ENCODE peak calls at places on chromosomes 5 and 9, in seven cellular contexts. One of them, this sample, is unnamed.

GRCh38 chr5:136053336-136054121 is 24.7 kb downstream of the TGFBI start:
- DNase-seq in H9: no peak
- DNase-seq in fibroblast of mammary gland: peak; percentile 98
- DNase-seq in RWPE1: peak; percentile 98
- DNase-seq in stomach: no peak
- DNase-seq in mucosa of descending colon: no peak
- DNase-seq in CD8-positive, alpha-beta T cell: no peak
- DNase-seq in this sample: no peak

GRCh38 chr5:178826216-178826615 is 33.5 kb upstream of the ZNF354B start:
- DNase-seq in H9: peak; percentile 43
- DNase-seq in fibroblast of mammary gland: no peak
- DNase-seq in RWPE1: peak; percentile 91
- DNase-seq in stomach: no peak
- DNase-seq in mucosa of descending colon: no peak
- DNase-seq in CD8-positive, alpha-beta T cell: no peak
- DNase-seq in this sample: no peak

GRCh38 chr5:154072782-154073171 is 34.0 kb downstream of the MFAP3 start:
- DNase-seq in H9: no peak
- DNase-seq in fibroblast of mammary gland: no peak
- DNase-seq in RWPE1: no peak
- DNase-seq in stomach: peak; percentile 37
- DNase-seq in mucosa of descending colon: no peak
- DNase-seq in CD8-positive, alpha-beta T cell: no peak
- DNase-seq in this sample: no peak

GRCh38 chr9:122579874-122580273 is 3.3 kb downstream of the OR1L8 start:
- DNase-seq in H9: no peak
- DNase-seq in fibroblast of mammary gland: no peak
- DNase-seq in RWPE1: no peak
- DNase-seq in stomach: no peak
- DNase-seq in mucosa of descending colon: no peak
- DNase-seq in CD8-positive, alpha-beta T cell: no peak
- DNase-seq in this sample: no peak

GRCh38 chr9:107240260-107240659 is 42.8 kb upstream of the RAD23B start:
- DNase-seq in H9: no peak
- DNase-seq in fibroblast of mammary gland: no peak
- DNase-seq in RWPE1: no peak
- DNase-seq in stomach: no peak
- DNase-seq in mucosa of descending colon: no peak
- DNase-seq in CD8-positive, alpha-beta T cell: no peak
- DNase-seq in this sample: no peak

GRCh38 chr9:76637426-76637825 is 126.8 kb upstream of the PCA3 start:
- DNase-seq in H9: no peak
- DNase-seq in fibroblast of mammary gland: no peak
- DNase-seq in RWPE1: peak; percentile 8
- DNase-seq in stomach: no peak
- DNase-seq in mucosa of descending colon: no peak
- DNase-seq in CD8-positive, alpha-beta T cell: no peak
- DNase-seq in this sample: no peak

GRCh38 chr5:76367623-76368366 is 35.3 kb upstream of the IQGAP2 start:
- DNase-seq in H9: no peak
- DNase-seq in fibroblast of mammary gland: peak; percentile 24
- DNase-seq in RWPE1: no peak
- DNase-seq in stomach: no peak
- DNase-seq in mucosa of descending colon: no peak
- DNase-seq in CD8-positive, alpha-beta T cell: no peak
- DNase-seq in this sample: no peak

GRCh38 chr9:83629433-83630104 is 6.6 kb downstream of the IDNK start:
- DNase-seq in H9: no peak
- DNase-seq in fibroblast of mammary gland: no peak
- DNase-seq in RWPE1: no peak
- DNase-seq in stomach: no peak
- DNase-seq in mucosa of descending colon: no peak
- DNase-seq in CD8-positive, alpha-beta T cell: no peak
- DNase-seq in this sample: no peak

GRCh38 chr5:151709109-151709735 is 22.5 kb upstream of the SPARC start:
- DNase-seq in H9: no peak
- DNase-seq in fibroblast of mammary gland: no peak
- DNase-seq in RWPE1: no peak
- DNase-seq in stomach: no peak
- DNase-seq in mucosa of descending colon: no peak
- DNase-seq in CD8-positive, alpha-beta T cell: no peak
- DNase-seq in this sample: no peak

GRCh38 chr5:158410976-158411375 is 552.0 kb upstream of the CLINT1 start:
- DNase-seq in H9: no peak
- DNase-seq in fibroblast of mammary gland: no peak
- DNase-seq in RWPE1: no peak
- DNase-seq in stomach: no peak
- DNase-seq in mucosa of descending colon: no peak
- DNase-seq in CD8-positive, alpha-beta T cell: no peak
- DNase-seq in this sample: no peak

GRCh38 chr5:63648376-63648775 is 313.9 kb downstream of the HTR1A start:
- DNase-seq in H9: no peak
- DNase-seq in fibroblast of mammary gland: no peak
- DNase-seq in RWPE1: no peak
- DNase-seq in stomach: no peak
- DNase-seq in mucosa of descending colon: no peak
- DNase-seq in CD8-positive, alpha-beta T cell: no peak
- DNase-seq in this sample: no peak

GRCh38 chr9:13330396-13331004 is 51.0 kb upstream of the MPDZ start:
- DNase-seq in H9: no peak
- DNase-seq in fibroblast of mammary gland: no peak
- DNase-seq in RWPE1: no peak
- DNase-seq in stomach: no peak
- DNase-seq in mucosa of descending colon: no peak
- DNase-seq in CD8-positive, alpha-beta T cell: no peak
- DNase-seq in this sample: no peak

GRCh38 chr5:176823869-176824412 is 13.6 kb downstream of the UNC5A start:
- DNase-seq in H9: peak; percentile 78
- DNase-seq in fibroblast of mammary gland: no peak
- DNase-seq in RWPE1: peak; percentile 55
- DNase-seq in stomach: no peak
- DNase-seq in mucosa of descending colon: peak; percentile 27
- DNase-seq in CD8-positive, alpha-beta T cell: no peak
- DNase-seq in this sample: no peak

GRCh38 chr5:149544199-149544472 is 7.1 kb downstream of the CSNK1A1 start:
- DNase-seq in H9: no peak
- DNase-seq in fibroblast of mammary gland: no peak
- DNase-seq in RWPE1: no peak
- DNase-seq in stomach: no peak
- DNase-seq in mucosa of descending colon: no peak
- DNase-seq in CD8-positive, alpha-beta T cell: no peak
- DNase-seq in this sample: no peak

GRCh38 chr5:151155149-151155776 is 2.3 kb downstream of the ANXA6 start:
- DNase-seq in H9: no peak
- DNase-seq in fibroblast of mammary gland: peak; percentile 30
- DNase-seq in RWPE1: no peak
- DNase-seq in stomach: no peak
- DNase-seq in mucosa of descending colon: peak; percentile 58
- DNase-seq in CD8-positive, alpha-beta T cell: peak; percentile 51
- DNase-seq in this sample: no peak

DNA sequence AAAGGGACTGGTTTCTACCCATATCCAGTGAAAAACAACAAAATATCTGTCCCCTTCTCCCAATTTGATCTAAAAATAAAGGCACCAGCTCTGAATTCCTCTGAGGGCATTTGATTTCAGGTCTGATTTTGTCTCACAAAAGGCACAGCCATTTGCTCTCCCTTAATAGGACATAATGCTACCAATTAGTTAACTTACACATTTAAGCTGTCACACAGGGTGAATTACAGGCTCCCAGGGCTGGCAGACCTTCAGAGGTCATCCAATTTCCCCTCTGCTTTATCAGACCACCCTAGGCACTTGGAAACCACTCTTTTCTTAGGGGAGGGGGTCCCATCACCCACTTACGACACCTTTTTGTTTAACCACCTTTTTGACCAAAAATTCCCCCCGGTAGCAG is 319.9 kb downstream of the SPOCK1 start:
- DNase-seq in H9: no peak
- DNase-seq in fibroblast of mammary gland: no peak
- DNase-seq in RWPE1: no peak
- DNase-seq in stomach: no peak
- DNase-seq in mucosa of descending colon: no peak
- DNase-seq in CD8-positive, alpha-beta T cell: no peak
- DNase-seq in this sample: no peak
- TF ChIP-seq CTCF in H9: no peak
- TF ChIP-seq CTCF in fibroblast of mammary gland: no peak
- TF ChIP-seq CTCF in RWPE1: no peak
- TF ChIP-seq CTCF in stomach: no peak
- TF ChIP-seq CTCF in mucosa of descending colon: no peak
- TF ChIP-seq CTCF in CD8-positive, alpha-beta T cell: no peak
- TF ChIP-seq CTCF in this sample: no peak

DNA sequence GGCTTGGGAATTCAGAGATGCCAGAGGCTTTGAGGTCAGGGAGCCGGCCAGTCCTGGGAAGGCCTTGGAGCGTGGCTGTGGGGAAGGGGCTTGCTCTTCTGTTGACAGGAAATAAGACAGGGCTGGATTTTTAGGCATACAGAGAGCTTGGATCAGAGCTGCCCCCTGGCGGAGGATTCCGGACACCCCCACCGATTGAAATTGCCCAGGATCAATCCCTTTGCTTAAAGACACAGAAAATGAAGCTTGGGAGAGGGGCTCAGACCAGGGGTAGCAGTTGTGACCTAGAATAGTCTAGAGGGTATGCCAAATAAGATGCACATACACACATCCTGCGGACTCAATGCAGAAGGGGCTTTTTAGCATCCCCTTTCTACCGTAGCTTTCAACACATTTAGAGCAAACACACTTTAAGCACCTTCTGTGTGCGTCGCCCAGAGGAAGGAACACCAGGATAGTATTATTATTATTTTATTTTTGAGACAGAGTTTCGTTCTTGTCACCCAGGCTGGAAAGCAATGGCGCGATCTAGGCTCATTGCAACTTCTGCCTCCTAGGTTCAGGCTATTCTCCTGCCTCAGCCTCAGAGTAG is 1.7 kb upstream of the NTMT1 start:
- DNase-seq in H9: peak; percentile 84
- DNase-seq in fibroblast of mammary gland: peak; percentile 60
- DNase-seq in RWPE1: peak; percentile 81
- DNase-seq in stomach: peak; percentile 68
- DNase-seq in mucosa of descending colon: peak; percentile 61
- DNase-seq in CD8-positive, alpha-beta T cell: peak; percentile 56
- DNase-seq in this sample: no peak
- TF ChIP-seq CTCF in H9: peak; percentile 85
- TF ChIP-seq CTCF in fibroblast of mammary gland: peak; percentile 84
- TF ChIP-seq CTCF in RWPE1: peak; percentile 98
- TF ChIP-seq CTCF in stomach: peak; percentile 45
- TF ChIP-seq CTCF in mucosa of descending colon: peak; percentile 78
- TF ChIP-seq CTCF in CD8-positive, alpha-beta T cell: peak; percentile 64
- TF ChIP-seq CTCF in this sample: peak; percentile 72

GRCh38 chr9:101791533-101791932 is 53.1 kb upstream of the GRIN3A start:
- DNase-seq in H9: no peak
- DNase-seq in fibroblast of mammary gland: no peak
- DNase-seq in RWPE1: no peak
- DNase-seq in stomach: no peak
- DNase-seq in mucosa of descending colon: no peak
- DNase-seq in CD8-positive, alpha-beta T cell: no peak
- DNase-seq in this sample: no peak

GRCh38 chr9:101792475-101792874 is 54.0 kb upstream of the GRIN3A start:
- DNase-seq in H9: no peak
- DNase-seq in fibroblast of mammary gland: no peak
- DNase-seq in RWPE1: no peak
- DNase-seq in stomach: no peak
- DNase-seq in mucosa of descending colon: no peak
- DNase-seq in CD8-positive, alpha-beta T cell: no peak
- DNase-seq in this sample: no peak

GRCh38 chr9:101796044-101796443 is 57.6 kb upstream of the GRIN3A start:
- DNase-seq in H9: no peak
- DNase-seq in fibroblast of mammary gland: no peak
- DNase-seq in RWPE1: no peak
- DNase-seq in stomach: no peak
- DNase-seq in mucosa of descending colon: no peak
- DNase-seq in CD8-positive, alpha-beta T cell: no peak
- DNase-seq in this sample: no peak

GRCh38 chr9:101795147-101795546 is 56.7 kb upstream of the GRIN3A start:
- DNase-seq in H9: no peak
- DNase-seq in fibroblast of mammary gland: peak; percentile 1
- DNase-seq in RWPE1: no peak
- DNase-seq in stomach: no peak
- DNase-seq in mucosa of descending colon: no peak
- DNase-seq in CD8-positive, alpha-beta T cell: no peak
- DNase-seq in this sample: no peak

DNA sequence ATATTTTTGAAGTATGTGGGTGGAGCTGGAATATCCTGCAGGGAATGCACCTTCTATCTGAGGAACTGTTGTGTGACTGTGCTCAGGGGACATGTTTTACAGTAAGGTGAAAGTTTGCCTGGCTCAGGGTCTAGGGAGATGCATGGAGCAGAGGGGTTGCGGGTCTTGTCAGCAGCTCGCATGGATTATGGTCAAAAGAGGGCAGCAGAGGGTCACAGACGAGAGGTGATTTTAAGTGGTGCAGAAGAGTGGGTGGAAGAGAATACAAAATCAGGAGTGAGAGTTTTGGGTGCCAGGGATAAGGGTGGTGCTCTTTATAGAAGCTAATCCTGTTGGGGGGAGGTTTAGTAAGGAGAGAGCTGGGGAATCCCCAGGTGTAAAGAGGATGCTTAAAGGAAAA is 53.5 kb upstream of the GRIN3A start:
- DNase-seq in H9: peak; percentile 80
- DNase-seq in fibroblast of mammary gland: peak; percentile 36
- DNase-seq in RWPE1: peak; percentile 48
- DNase-seq in stomach: no peak
- DNase-seq in mucosa of descending colon: no peak
- DNase-seq in CD8-positive, alpha-beta T cell: no peak
- DNase-seq in this sample: no peak
- TF ChIP-seq CTCF in H9: peak; percentile 79
- TF ChIP-seq CTCF in fibroblast of mammary gland: peak; percentile 33
- TF ChIP-seq CTCF in RWPE1: peak; percentile 71
- TF ChIP-seq CTCF in stomach: no peak
- TF ChIP-seq CTCF in mucosa of descending colon: peak; percentile 30
- TF ChIP-seq CTCF in CD8-positive, alpha-beta T cell: no peak
- TF ChIP-seq CTCF in this sample: peak; percentile 27

GRCh38 chr5:82835488-82835887 is 241.7 kb downstream of the TMEM167A start:
- DNase-seq in H9: no peak
- DNase-seq in fibroblast of mammary gland: no peak
- DNase-seq in RWPE1: no peak
- DNase-seq in stomach: no peak
- DNase-seq in mucosa of descending colon: no peak
- DNase-seq in CD8-positive, alpha-beta T cell: no peak
- DNase-seq in this sample: no peak
- TF ChIP-seq CTCF in H9: no peak
- TF ChIP-seq CTCF in fibroblast of mammary gland: no peak
- TF ChIP-seq CTCF in RWPE1: no peak
- TF ChIP-seq CTCF in stomach: no peak
- TF ChIP-seq CTCF in mucosa of descending colon: no peak
- TF ChIP-seq CTCF in CD8-positive, alpha-beta T cell: no peak
- TF ChIP-seq CTCF in this sample: no peak

GRCh38 chr5:115601709-115602584 is at the start of gene TICAM2:
- DNase-seq in H9: peak; percentile 67
- DNase-seq in fibroblast of mammary gland: peak; percentile 81
- DNase-seq in RWPE1: peak; percentile 76
- DNase-seq in stomach: peak; percentile 56
- DNase-seq in mucosa of descending colon: peak; percentile 80
- DNase-seq in CD8-positive, alpha-beta T cell: peak; percentile 25
- DNase-seq in this sample: no peak
- TF ChIP-seq CTCF in H9: peak; percentile 44
- TF ChIP-seq CTCF in fibroblast of mammary gland: no peak
- TF ChIP-seq CTCF in RWPE1: peak; percentile 35
- TF ChIP-seq CTCF in stomach: no peak
- TF ChIP-seq CTCF in mucosa of descending colon: no peak
- TF ChIP-seq CTCF in CD8-positive, alpha-beta T cell: peak; percentile 30
- TF ChIP-seq CTCF in this sample: peak; percentile 15